ENCODE peak calls at places on chromosome 14, in ten cellular contexts. S is PC-3, I is neural progenitor cell, O is hepatocyte, B is ovary, U is endodermal cell, F is neuronal stem cell, L is PC-9, N is body of pancreas, C is adrenal gland. H is an unnamed sample.

GRCh38 chr14:33210304-33210703 is 271.6 kb downstream of the NPAS3 start:
- DNase-seq in B (no peak), L (peak; percentile 2), U (peak; percentile 78), S (peak; percentile 42), F (peak; percentile 33), C (peak; percentile 31), N (no peak), O (peak; percentile 38), I (peak; percentile 58), H (no peak)

GRCh38 chr14:96072076-96072475 is 32.9 kb downstream of the C14orf132 start:
- DNase-seq in B (no peak), F (no peak), I (no peak), S (no peak), O (no peak), L (no peak), N (no peak), C (no peak), U (peak; percentile 19), H (no peak)

GRCh38 chr14:105365681-105366080 is 32.7 kb upstream of the TEX22 start:
- DNase-seq in B (no peak), F (no peak), C (no peak), L (no peak), O (no peak), U (no peak), S (no peak), N (no peak), I (no peak), H (no peak)

GRCh38 chr14:75271514-75271913 is 7.1 kb upstream of the FOS start:
- DNase-seq in S (no peak), L (no peak), U (no peak), O (no peak), I (no peak), B (no peak), F (no peak), C (no peak), N (no peak), H (no peak)

GRCh38 chr14:76909266-76909665 is 83.1 kb downstream of the LRRC74A start:
- DNase-seq in B (no peak), L (no peak), I (no peak), S (no peak), O (no peak), C (no peak), N (no peak), U (no peak), F (no peak), H (no peak)

GRCh38 chr14:83294941-83295340 is 1761.3 kb upstream of the SEL1L start:
- DNase-seq in S (no peak), L (no peak), O (no peak), F (no peak), N (no peak), B (no peak), U (no peak), C (no peak), I (no peak), H (no peak)

GRCh38 chr14:75514673-75515630 is 7.3 kb upstream of the BATF start:
- DNase-seq in O (no peak), F (no peak), B (no peak), U (peak; percentile 79), C (no peak), L (peak; percentile 59), I (peak; percentile 20), S (no peak), N (no peak), H (peak; percentile 47)

GRCh38 chr14:42541535-42542001 is 934.9 kb downstream of the LRFN5 start:
- DNase-seq in C (no peak), O (no peak), I (no peak), L (no peak), N (no peak), U (no peak), S (peak; percentile 54), F (no peak), B (no peak), H (no peak)

GRCh38 chr14:94346841-94347240 is 23.7 kb upstream of the SERPINA6 start:
- DNase-seq in B (no peak), C (no peak), F (no peak), S (no peak), O (no peak), I (no peak), U (no peak), N (no peak), L (no peak), H (no peak)

GRCh38 chr14:79036506-79036905 is 866.3 kb downstream of the NRXN3 start:
- DNase-seq in S (no peak), C (no peak), L (no peak), F (no peak), O (no peak), I (no peak), N (no peak), B (no peak), U (no peak), H (no peak)

GRCh38 chr14:50021261-50021660 is 95.1 kb downstream of the VCPKMT start:
- DNase-seq in B (no peak), U (no peak), S (no peak), I (no peak), O (no peak), F (no peak), C (no peak), N (no peak), L (no peak), H (no peak)
- H3K4me3 ChIP-seq in B (no peak overlapping the region), U (no peak overlapping the region), S (no peak overlapping the region), I (no peak overlapping the region), O (no peak overlapping the region), F (no peak overlapping the region), C (no peak overlapping the region), N (no peak overlapping the region), L (no peak overlapping the region), H (no peak overlapping the region)

GRCh38 chr14:99688629-99689028 is 4.5 kb downstream of the CYP46A1 start:
- DNase-seq in L (no peak), I (no peak), F (no peak), N (no peak), S (no peak), U (peak; percentile 45), O (no peak), B (no peak), C (no peak), H (peak; percentile 8)

GRCh38 chr14:99686557-99687283 is 2.6 kb downstream of the CYP46A1 start:
- DNase-seq in C (no peak), N (no peak), F (no peak), S (no peak), O (no peak), I (no peak), B (no peak), U (peak; percentile 18), L (no peak), H (peak; percentile 23)

GRCh38 chr14:99687284-99688209 is 3.4 kb downstream of the CYP46A1 start:
- DNase-seq in U (peak; percentile 90), B (no peak), F (peak; percentile 47), O (no peak), S (peak; percentile 40), C (no peak), I (peak; percentile 52), N (no peak), L (peak; percentile 3), H (peak; percentile 42)

GRCh38 chr14:99689266-99690236 is 5.5 kb downstream of the CYP46A1 start:
- DNase-seq in N (no peak), C (no peak), I (no peak), L (no peak), B (no peak), F (no peak), O (no peak), U (peak; percentile 31), S (no peak), H (no peak)

DNA sequence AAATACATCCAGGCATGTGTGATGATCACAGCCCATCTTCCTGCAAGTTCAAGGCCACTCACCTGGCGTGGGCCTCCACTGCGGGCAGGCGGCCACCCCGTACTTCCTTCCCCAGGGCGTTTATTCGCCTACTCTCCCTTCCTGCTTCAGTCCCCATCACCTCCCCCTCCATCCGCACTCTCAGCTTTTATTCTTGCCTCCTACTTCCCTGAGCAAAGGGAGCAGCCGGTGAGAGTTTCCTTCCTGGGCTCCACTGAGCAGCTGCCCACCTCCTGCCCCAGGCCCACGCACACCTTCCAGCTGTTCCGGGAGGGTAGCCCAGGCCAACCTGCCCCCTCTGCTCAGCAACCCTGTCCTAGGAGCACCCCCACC is 4.1 kb downstream of the CYP46A1 start:
- DNase-seq in I (no peak), N (no peak), L (no peak), O (no peak), C (no peak), U (no peak), B (no peak), S (no peak), F (no peak), H (no peak)
- H3K36me3 ChIP-seq in I (no peaks in the 10 kb centered on the region), N (no peaks in the 10 kb centered on the region), L (no peaks in the 10 kb centered on the region), O (no peaks in the 10 kb centered on the region), C (no peaks in the 10 kb centered on the region), U (no peaks in the 10 kb centered on the region), B (no peaks in the 10 kb centered on the region), S (no peaks in the 10 kb centered on the region), F (peaks cover 4% of the 10 kb centered on the region), H (no peaks in the 10 kb centered on the region)

DNA sequence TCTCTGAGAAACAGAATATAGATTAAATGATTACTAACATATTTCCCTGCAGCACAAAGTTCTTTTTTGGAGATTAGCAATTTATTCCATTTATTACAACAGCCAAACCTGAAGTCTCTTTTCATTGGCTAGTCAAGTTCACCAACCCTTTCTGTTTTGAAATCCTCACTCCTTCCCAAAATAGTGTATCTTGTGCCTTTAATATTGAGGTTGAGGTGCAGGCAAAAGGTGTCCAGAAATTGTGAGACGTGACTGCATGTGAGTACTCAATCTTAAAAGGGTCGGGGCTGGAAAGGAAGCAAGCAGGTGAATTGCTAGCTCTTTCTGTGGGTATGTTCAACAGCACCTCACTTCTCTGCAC is 11.1 kb upstream of the FOXN3 start:
- DNase-seq in N (no peak), O (no peak), L (no peak), U (no peak), S (no peak), C (no peak), B (no peak), F (no peak), I (no peak), H (no peak)
- H3K27ac ChIP-seq in N (no peak overlapping the region), O (peak overlapping the region; percentile 27), L (no peak overlapping the region), U (peak overlapping the region; percentile 83), S (no peak overlapping the region), C (peak overlapping the region; percentile 3), B (peak overlapping the region; percentile 82), F (no peak overlapping the region), I (no peak overlapping the region), H (no peak overlapping the region)

GRCh38 chr14:90639641-90640040 is 176.6 kb downstream of the TTC7B start:
- DNase-seq in I (no peak), S (no peak), U (no peak), F (no peak), C (no peak), L (no peak), B (no peak), O (no peak), N (no peak), H (no peak)
- H3K4me3 ChIP-seq in I (no peak overlapping the region), S (no peak overlapping the region), U (no peak overlapping the region), F (no peak overlapping the region), C (no peak overlapping the region), L (no peak overlapping the region), B (no peak overlapping the region), O (no peak overlapping the region), N (no peak overlapping the region), H (no peak overlapping the region)

DNA sequence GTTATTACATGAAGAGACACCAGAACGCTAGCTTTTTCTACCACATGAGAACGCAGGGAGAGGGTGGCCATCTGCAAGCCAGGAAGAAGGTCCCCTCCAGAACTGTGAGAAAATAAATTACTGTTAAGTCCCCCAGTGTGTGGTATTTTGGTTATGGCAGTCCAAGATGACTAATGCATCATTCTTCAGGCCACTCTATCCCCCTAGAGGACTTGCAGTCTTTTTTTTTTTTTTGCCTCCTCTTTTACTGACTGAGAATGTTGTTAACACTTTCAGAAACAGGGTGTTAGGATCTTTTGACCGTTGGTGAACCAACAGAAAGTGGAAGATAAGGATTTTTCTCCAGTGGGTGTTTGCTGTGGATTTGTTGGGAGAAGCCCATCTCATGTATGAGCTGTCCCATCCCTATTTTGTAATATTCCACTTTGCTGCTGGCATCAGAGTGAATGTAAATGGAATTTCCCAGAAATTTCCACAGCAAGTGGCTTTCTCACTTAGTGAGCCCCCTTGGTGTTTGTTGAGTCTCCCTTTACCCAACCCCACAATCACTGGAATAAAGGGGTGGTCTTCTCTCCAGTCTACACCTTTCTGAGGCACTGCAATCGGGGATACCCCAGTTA is 37.9 kb downstream of the MARK3 start:
- DNase-seq in O (no peak), L (no peak), B (no peak), N (no peak), U (no peak), C (no peak), F (no peak), S (no peak), I (no peak), H (no peak)
- H3K36me3 ChIP-seq in O (no peaks in the 10 kb centered on the region), L (peaks cover 12% of the 10 kb centered on the region), B (no peaks in the 10 kb centered on the region), N (no peaks in the 10 kb centered on the region), U (peaks cover 19% of the 10 kb centered on the region), C (no peaks in the 10 kb centered on the region), F (peaks cover 13% of the 10 kb centered on the region), S (peaks cover 4% of the 10 kb centered on the region), I (no peaks in the 10 kb centered on the region), H (no peaks in the 10 kb centered on the region)